ENCODE peak calls at places on chromosome 5, in eight cellular contexts. R is kidney glomerular epithelial cell; U is stimulated activated CD4-positive, alpha-beta T cell treated with anti-CD3 and anti-CD28 coated beads, Interleukin-2, amount 100 ng/mL, for 24 hours; Q is fibroblast of the conjunctiva; K is T-helper 9 cell; M is tibial artery; J is tibial nerve; H is NCI-H1436 treated with DMSO at 0.1 percent for 48 hours. B is an unnamed sample.

GRCh38 chr5:78905084-78905938 is 79.8 kb downstream of the ARSB start:
- DNase-seq in M (no peak), K (no peak), H (no peak), J (no peak), U (no peak), Q (no peak), R (no peak), B (no peak)

GRCh38 chr5:160390787-160391696 is 8.8 kb downstream of the FAM200C start:
- DNase-seq in M (no peak), H (no peak), K (no peak), Q (no peak), R (peak; percentile 4), J (no peak), U (no peak), B (no peak)

GRCh38 chr5:167951121-167951520 is 340.3 kb upstream of the WWC1 start:
- DNase-seq in H (no peak), J (no peak), R (no peak), Q (no peak), K (no peak), M (no peak), U (no peak), B (no peak)

GRCh38 chr5:159104058-159104651 is 4.4 kb upstream of the EBF1 start:
- DNase-seq in H (no peak), M (no peak), U (no peak), K (no peak), J (peak; percentile 13), R (peak; percentile 20), Q (no peak), B (peak; percentile 43)

GRCh38 chr5:434443-435146 is 8.4 kb upstream of the EXOC3 start:
- DNase-seq in J (no peak), H (no peak), M (peak; percentile 15), U (no peak), Q (no peak), K (no peak), R (no peak), B (no peak)

GRCh38 chr5:75020016-75020656 is 32.2 kb downstream of the GCNT4 start:
- DNase-seq in R (no peak), M (no peak), Q (no peak), J (no peak), K (no peak), U (no peak), H (no peak), B (no peak)

GRCh38 chr5:473344-474192 is 30.6 kb downstream of the EXOC3 start:
- DNase-seq in Q (no peak), R (peak; percentile 18), M (no peak), H (no peak), K (peak; percentile 19), J (peak; percentile 13), U (peak; percentile 37), B (no peak)

GRCh38 chr5:2697446-2698200 is 53.9 kb downstream of the IRX2 start:
- DNase-seq in K (no peak), H (no peak), U (no peak), J (no peak), Q (no peak), M (no peak), R (no peak), B (no peak)

GRCh38 chr5:111225926-111226325 is 1.7 kb downstream of the CAMK4 start:
- DNase-seq in J (no peak), R (no peak), K (no peak), M (no peak), H (no peak), Q (no peak), U (no peak), B (no peak)

GRCh38 chr5:179530069-179530998 is 20.0 kb upstream of the RUFY1 start:
- DNase-seq in M (peak; percentile 47), J (no peak), U (peak; percentile 68), Q (no peak), K (peak; percentile 29), R (no peak), H (no peak), B (peak; percentile 78)

GRCh38 chr5:87722286-87722685 is 309.6 kb upstream of the CCNH start:
- DNase-seq in K (no peak), U (no peak), Q (no peak), R (no peak), J (no peak), H (no peak), M (no peak), B (no peak)

GRCh38 chr5:178207917-178208280 is 3.6 kb downstream of the HNRNPAB start:
- DNase-seq in R (no peak), H (no peak), M (peak; percentile 2), K (no peak), J (no peak), Q (no peak), U (no peak), B (no peak)

GRCh38 chr5:76601470-76601869 is 21.7 kb downstream of the F2RL2 start:
- DNase-seq in U (no peak), J (no peak), R (peak; percentile 42), K (no peak), H (no peak), Q (peak; percentile 70), M (no peak), B (no peak)

GRCh38 chr5:6686916-6687409 is 26.3 kb upstream of the TENT4A start:
- DNase-seq in R (peak; percentile 53), Q (peak; percentile 2), J (no peak), K (no peak), H (no peak), U (no peak), M (no peak), B (no peak)

GRCh38 chr5:51559390-51559789 is 176.1 kb downstream of the ISL1 start:
- DNase-seq in U (no peak), K (no peak), J (no peak), R (no peak), H (no peak), Q (no peak), M (no peak), B (no peak)

GRCh38 chr5:126959188-126959587 is 71.2 kb downstream of the MARCHF3 start:
- DNase-seq in K (no peak), M (no peak), J (no peak), H (no peak), R (no peak), Q (no peak), U (no peak), B (no peak)

GRCh38 chr5:170697031-170697430 is 86.5 kb upstream of the GABRP start:
- DNase-seq in R (no peak), H (no peak), U (no peak), J (no peak), M (no peak), K (no peak), Q (no peak), B (no peak)

GRCh38 chr5:96279796-96280542 is 153.1 kb downstream of the PCSK1 start:
- DNase-seq in Q (no peak), K (no peak), U (peak; percentile 24), H (no peak), M (no peak), R (peak; percentile 14), J (no peak), B (no peak)

GRCh38 chr5:33588654-33589372 is 148.0 kb downstream of the TARS1 start:
- DNase-seq in Q (no peak), J (no peak), R (no peak), H (no peak), M (no peak), K (no peak), U (peak; percentile 44), B (no peak)

GRCh38 chr5:1479581-1480188 is 34.4 kb upstream of the SLC6A3 start:
- DNase-seq in U (peak; percentile 45), M (peak; percentile 58), Q (peak; percentile 32), H (no peak), R (no peak), J (no peak), K (peak; percentile 29), B (no peak)

GRCh38 chr5:178347956-178348355 is 115.4 kb upstream of the PHYKPL start:
- DNase-seq in M (no peak), K (no peak), U (no peak), J (no peak), R (no peak), Q (no peak), H (no peak), B (no peak)

GRCh38 chr5:11903614-11904269 is 504 bp downstream of the CTNND2 start:
- DNase-seq in U (no peak), R (no peak), K (no peak), Q (no peak), H (no peak), J (no peak), M (no peak), B (no peak)

GRCh38 chr5:179242676-179243075 is 102.6 kb downstream of the ADAMTS2 start:
- DNase-seq in K (no peak), Q (no peak), R (no peak), M (no peak), H (no peak), J (no peak), U (no peak), B (no peak)

GRCh38 chr5:180085837-180086236 is 14.3 kb upstream of the RNF130 start:
- DNase-seq in M (no peak), H (no peak), K (no peak), U (no peak), R (no peak), J (no peak), Q (no peak), B (no peak)

GRCh38 chr5:34957857-34958690 is 28.7 kb downstream of the DNAJC21 start:
- DNase-seq in U (no peak), H (no peak), M (no peak), J (no peak), Q (peak; percentile 5), R (peak; percentile 35), K (no peak), B (no peak)

GRCh38 chr5:150653145-150653761 is 7.8 kb upstream of the MYOZ3 start:
- DNase-seq in H (no peak), U (no peak), J (no peak), Q (peak; percentile 44), R (no peak), K (no peak), M (no peak), B (peak; percentile 9)

GRCh38 chr5:123344819-123345426 is 78.3 kb downstream of the CEP120 start:
- DNase-seq in M (peak; percentile 36), J (no peak), Q (peak; percentile 52), K (no peak), U (no peak), R (peak; percentile 39), H (no peak), B (no peak)

GRCh38 chr5:109006129-109006528 is 258.4 kb downstream of the FER start:
- DNase-seq in H (no peak), M (no peak), J (no peak), U (no peak), R (no peak), K (no peak), Q (no peak), B (no peak)